ENCODE peak calls at places on chromosome 9, in seven cellular contexts. M is stimulated activated CD4-positive, alpha-beta T cell treated with anti-CD3 and anti-CD28 coated beads, Interleukin-4, amount 100 ng/mL, for 4 hours; Y is AG09309; T is AML-193; E is stimulated activated naive B cell treated with anti-CD40 and anti-IgM and Interleukin-4, amounts not matched to agents 10 μg/mL and 1 μg/mL and 100 μg/mL, for 72 hours; U is NCI-H146; C is activated effector memory CD4-positive, alpha-beta T cell treated with anti-CD3 and anti-CD28 coated beads, Interleukin-2, amount 50 U/mL, for 16 hours. L is an unnamed sample.

GRCh38 chr9:20640331-20641187 is 18.3 kb upstream of the MLLT3 start:
- DNase-seq in Y (no peak), T (no peak), U (peak; percentile 73), C (peak; percentile 88), E (peak; percentile 85), M (peak; percentile 81), L (peak; percentile 70)

GRCh38 chr9:128159073-128159783 is 837 bp upstream of the BBLN start:
- DNase-seq in E (peak; percentile 36), C (peak; percentile 80), M (peak; percentile 29), U (peak; percentile 69), T (peak; percentile 84), Y (no peak), L (peak; percentile 27)

GRCh38 chr9:86549920-86550319 is 195.7 kb upstream of the TUT7 start:
- DNase-seq in E (no peak), Y (peak; percentile 81), M (no peak), T (no peak), U (no peak), C (no peak), L (no peak)

GRCh38 chr9:90546200-90546599 is 96.4 kb downstream of the DIRAS2 start:
- DNase-seq in C (no peak), M (no peak), E (no peak), T (no peak), U (peak; percentile 98), Y (peak; percentile 1), L (no peak)

GRCh38 chr9:79809931-79810330 is 238.2 kb downstream of the TLE4 start:
- DNase-seq in M (no peak), C (no peak), T (no peak), E (no peak), Y (peak; percentile 84), U (no peak), L (no peak)

GRCh38 chr9:89195149-89195797 is 16.7 kb upstream of the SHC3 start:
- DNase-seq in M (no peak), Y (no peak), E (no peak), U (no peak), C (no peak), T (no peak), L (no peak)

GRCh38 chr9:124800306-124801259 is 23.6 kb downstream of the OLFML2A start:
- DNase-seq in C (no peak), E (peak; percentile 53), Y (no peak), M (no peak), U (no peak), T (no peak), L (no peak)

GRCh38 chr9:130701059-130702022 is 7.8 kb downstream of the EXOSC2 start:
- DNase-seq in Y (peak; percentile 42), T (peak; percentile 47), C (peak; percentile 90), E (no peak), M (peak; percentile 47), U (peak; percentile 56), L (no peak)

GRCh38 chr9:101931756-101932155 is 193.3 kb upstream of the GRIN3A start:
- DNase-seq in C (no peak), T (no peak), M (no peak), Y (no peak), U (no peak), E (no peak), L (no peak)

GRCh38 chr9:119177141-119177540 is 192.1 kb downstream of the BRINP1 start:
- DNase-seq in U (no peak), M (no peak), Y (no peak), C (no peak), E (no peak), T (no peak), L (no peak)

GRCh38 chr9:33388110-33388994 is 14.0 kb downstream of the AQP7 start:
- DNase-seq in C (no peak), M (no peak), E (no peak), Y (no peak), U (peak; percentile 13), T (no peak), L (no peak)

GRCh38 chr9:22307013-22307711 is 139.5 kb upstream of the DMRTA1 start:
- DNase-seq in E (no peak), T (peak; percentile 50), C (no peak), M (no peak), Y (peak; percentile 34), U (peak; percentile 70), L (no peak)

GRCh38 chr9:6788175-6789016 is 30.6 kb downstream of the KDM4C start:
- DNase-seq in T (no peak), M (no peak), U (no peak), C (no peak), Y (no peak), E (no peak), L (no peak)

GRCh38 chr9:105054488-105054887 is 126.5 kb upstream of the ABCA1 start:
- DNase-seq in E (no peak), U (no peak), M (no peak), C (no peak), T (no peak), Y (peak; percentile 45), L (no peak)

GRCh38 chr9:83432104-83432627 is 106.0 kb downstream of the FRMD3 start:
- DNase-seq in Y (peak; percentile 25), U (no peak), T (no peak), E (no peak), C (no peak), M (no peak), L (no peak)

GRCh38 chr9:112789493-112789892 is 38.9 kb downstream of the SNX30 start:
- DNase-seq in T (no peak), C (no peak), Y (peak; percentile 34), E (no peak), U (no peak), M (no peak), L (no peak)

GRCh38 chr9:27943544-27943943 is 370.3 kb upstream of the C9orf72 start:
- DNase-seq in E (no peak), Y (no peak), C (no peak), T (no peak), U (no peak), M (no peak), L (no peak)

GRCh38 chr9:76943071-76943470 is 37.2 kb upstream of the PRUNE2 start:
- DNase-seq in M (no peak), T (no peak), C (no peak), U (no peak), E (no peak), Y (no peak), L (no peak)

GRCh38 chr9:134656334-134657034 is 14.9 kb downstream of the COL5A1 start:
- DNase-seq in M (no peak), U (no peak), Y (no peak), T (no peak), C (no peak), E (no peak), L (no peak)

GRCh38 chr9:13364271-13364670 is 84.8 kb upstream of the MPDZ start:
- DNase-seq in C (no peak), E (no peak), T (no peak), U (no peak), Y (no peak), M (no peak), L (no peak)

GRCh38 chr9:90044710-90045151 is 439.9 kb downstream of the GADD45G start:
- DNase-seq in M (peak; percentile 11), T (no peak), Y (no peak), E (no peak), C (no peak), U (peak; percentile 96), L (no peak)

GRCh38 chr9:114286146-114286679 is 36.7 kb upstream of the ORM1 start:
- DNase-seq in U (no peak), Y (no peak), M (no peak), E (no peak), C (no peak), T (no peak), L (no peak)

GRCh38 chr9:91211919-91212318 is 149.8 kb downstream of the AUH start:
- DNase-seq in U (peak; percentile 60), T (no peak), E (no peak), Y (no peak), M (no peak), C (peak; percentile 71), L (no peak)

GRCh38 chr9:112032733-112033132 is 136.1 kb downstream of the UGCG start:
- DNase-seq in E (no peak), Y (no peak), M (no peak), T (no peak), U (no peak), C (no peak), L (no peak)

GRCh38 chr9:121358747-121359146 is 11.3 kb downstream of the STOM start:
- DNase-seq in C (no peak), U (no peak), T (no peak), M (no peak), E (no peak), Y (no peak), L (no peak)

GRCh38 chr9:21904776-21905175 is 89.4 kb downstream of the CDKN2A start:
- DNase-seq in C (no peak), Y (no peak), M (no peak), T (no peak), E (no peak), U (no peak), L (no peak)

GRCh38 chr9:15357050-15357653 is 50.1 kb upstream of the TTC39B start:
- DNase-seq in M (peak; percentile 48), T (peak; percentile 81), E (peak; percentile 39), Y (no peak), C (peak; percentile 75), U (peak; percentile 55), L (no peak)

GRCh38 chr9:127778280-127779135 is at the start of gene SH2D3C:
- DNase-seq in E (peak; percentile 59), M (peak; percentile 39), T (no peak), U (no peak), Y (no peak), C (peak; percentile 83), L (no peak)

GRCh38 chr9:108196332-108196731 is 659.5 kb downstream of the ACTL7B start:
- DNase-seq in T (no peak), Y (no peak), U (no peak), E (no peak), M (no peak), C (no peak), L (no peak)

GRCh38 chr9:14910178-14910805 is at the start of gene FREM1:
- DNase-seq in T (no peak), M (no peak), Y (no peak), E (no peak), C (no peak), U (peak; percentile 36), L (no peak)

GRCh38 chr9:14314929-14315753 is 1.2 kb upstream of the NFIB start:
- DNase-seq in U (peak; percentile 96), C (peak; percentile 69), E (no peak), Y (no peak), T (no peak), M (no peak), L (no peak)

GRCh38 chr9:95177617-95178016 is 139.9 kb downstream of the FANCC start:
- DNase-seq in E (no peak), Y (no peak), C (no peak), M (no peak), T (no peak), U (no peak), L (no peak)